ENCODE peak calls at places on chromosomes 13 and 19, in eight cellular contexts. O, J, P, G, S, C, V and R are unnamed samples.

GRCh38 chr19:38698225-38699026 is 45.8 kb downstream of the CAPN12 start:
- DNase-seq in O (no peak), J (no peak), P (no peak), G (no peak), S (no peak), C (no peak), V (no peak), R (no peak)

GRCh38 chr13:69641773-69642172 is 465.9 kb upstream of the ATXN8OS start:
- DNase-seq in O (no peak), J (no peak), P (no peak), G (no peak), S (no peak), C (no peak), V (no peak), R (no peak)

GRCh38 chr19:2270157-2270571 is 11.8 kb downstream of the PEAK3 start:
- DNase-seq in O (peak; percentile 80), J (no peak), P (no peak), G (no peak), S (no peak), C (peak; percentile 63), V (peak; percentile 68), R (no peak)

GRCh38 chr19:28606269-28607032 is 606.5 kb downstream of the UQCRFS1 start:
- DNase-seq in O (no peak), J (no peak), P (no peak), G (no peak), S (no peak), C (no peak), V (no peak), R (no peak)

GRCh38 chr13:99029576-99029975 is 51.7 kb upstream of the DOCK9 start:
- DNase-seq in O (no peak), J (no peak), P (no peak), G (no peak), S (no peak), C (no peak), V (no peak), R (no peak)

GRCh38 chr19:10961763-10962536 is 1.1 kb downstream of the SMARCA4 start:
- DNase-seq in O (no peak), J (no peak), P (no peak), G (no peak), S (no peak), C (no peak), V (no peak), R (no peak)

GRCh38 chr19:38095411-38096308 is 128.4 kb downstream of the DPF1 start:
- DNase-seq in O (peak; percentile 66), J (peak; percentile 43), P (peak; percentile 63), G (peak; percentile 48), S (peak; percentile 54), C (peak; percentile 82), V (peak; percentile 75), R (peak; percentile 81)

GRCh38 chr19:8319807-8320520 is 1.2 kb downstream of the NDUFA7 start:
- DNase-seq in O (no peak), J (no peak), P (no peak), G (no peak), S (no peak), C (no peak), V (no peak), R (no peak)

GRCh38 chr19:6738726-6739389 is 622 bp upstream of the TRIP10 start:
- DNase-seq in O (peak; percentile 79), J (peak; percentile 59), P (no peak), G (no peak), S (no peak), C (peak; percentile 47), V (peak; percentile 69), R (peak; percentile 87)

GRCh38 chr19:54518844-54519243 is 16.2 kb downstream of the LAIR2 start:
- DNase-seq in O (no peak), J (no peak), P (no peak), G (no peak), S (no peak), C (no peak), V (no peak), R (no peak)

GRCh38 chr13:81639984-81640582 is 1299.2 kb upstream of the SPRY2 start:
- DNase-seq in O (no peak), J (no peak), P (no peak), G (no peak), S (no peak), C (peak; percentile 24), V (no peak), R (peak; percentile 9)

GRCh38 chr13:81636120-81636519 is 1295.2 kb upstream of the SPRY2 start:
- DNase-seq in O (no peak), J (no peak), P (no peak), G (no peak), S (no peak), C (no peak), V (no peak), R (no peak)
- H3K27ac ChIP-seq in O (no peak overlapping the region), J (no peak overlapping the region), P (no peak overlapping the region), G (no peak overlapping the region), S (no peak overlapping the region), C (no peak overlapping the region), V (no peak overlapping the region), R (no peak overlapping the region)

DNA sequence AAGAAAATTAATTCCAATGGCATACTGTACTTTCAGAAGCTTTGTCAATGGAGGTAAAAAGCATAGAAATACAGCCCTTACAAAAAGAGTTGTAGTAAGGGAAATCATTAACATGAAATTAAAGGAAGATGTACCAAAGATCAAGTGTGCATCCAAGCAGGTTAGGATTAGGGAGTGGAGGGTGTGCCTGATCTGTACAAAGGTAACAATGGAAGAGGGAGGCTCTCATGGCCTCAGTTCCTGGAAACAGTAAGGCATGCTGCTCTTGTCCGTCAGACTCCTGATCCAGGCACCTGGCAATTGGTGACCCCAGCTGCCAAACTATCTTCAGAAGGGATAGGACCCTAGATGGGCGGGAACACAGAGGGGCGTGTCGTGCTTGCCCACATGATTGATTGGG is 4.5 kb downstream of the TEX26 start:
- DNase-seq in O (no peak), J (no peak), P (no peak), G (no peak), S (no peak), C (no peak), V (no peak), R (no peak)
- TF ChIP-seq CTCF in O (no peak), J (no peak), P (no peak), G (no peak), S (no peak), C (no peak), V (no peak), R (no peak)

GRCh38 chr19:34962281-34962944 is 1.6 kb downstream of the ZNF792 start:
- DNase-seq in O (no peak), J (no peak), P (no peak), G (no peak), S (no peak), C (peak; percentile 23), V (no peak), R (no peak)

GRCh38 chr19:34960103-34960805 is 3.8 kb downstream of the ZNF792 start:
- DNase-seq in O (no peak), J (no peak), P (no peak), G (no peak), S (peak; percentile 94), C (no peak), V (no peak), R (no peak)

GRCh38 chr19:34961775-34962174 is 2.3 kb downstream of the ZNF792 start:
- DNase-seq in O (no peak), J (no peak), P (no peak), G (no peak), S (no peak), C (no peak), V (no peak), R (no peak)

GRCh38 chr19:34962945-34963530 is 991 bp downstream of the ZNF792 start:
- DNase-seq in O (no peak), J (no peak), P (no peak), G (no peak), S (no peak), C (no peak), V (no peak), R (no peak)

GRCh38 chr19:34960940-34961679 is 2.9 kb downstream of the ZNF792 start:
- DNase-seq in O (no peak), J (no peak), P (no peak), G (no peak), S (no peak), C (no peak), V (no peak), R (no peak)
- H3K9me3 ChIP-seq in O (peaks cover 33% of the 10 kb centered on the region), J (peaks cover 28% of the 10 kb centered on the region), P (peaks cover 25% of the 10 kb centered on the region), G (peaks cover 66% of the 10 kb centered on the region), S (peaks cover 14% of the 10 kb centered on the region), C (no peaks in the 10 kb centered on the region), V (peaks cover 58% of the 10 kb centered on the region), R (peaks cover 35% of the 10 kb centered on the region)

GRCh38 chr13:21595546-21595822 is 8.5 kb downstream of the MICU2 start:
- DNase-seq in O (no peak), J (no peak), P (no peak), G (no peak), S (no peak), C (no peak), V (no peak), R (no peak)
- H3K27ac ChIP-seq in O (no peak overlapping the region), J (no peak overlapping the region), P (no peak overlapping the region), G (no peak overlapping the region), S (no peak overlapping the region), C (no peak overlapping the region), V (no peak overlapping the region), R (no peak overlapping the region)

GRCh38 chr13:24313449-24313848 is 4.1 kb downstream of the C1QTNF9 start:
- DNase-seq in O (no peak), J (no peak), P (no peak), G (no peak), S (no peak), C (no peak), V (no peak), R (no peak)
- TF ChIP-seq CTCF in O (no peak), J (no peak), P (peak; percentile 29), G (no peak), S (peak; percentile 46), C (no peak), V (peak; percentile 44), R (peak; percentile 33)

DNA sequence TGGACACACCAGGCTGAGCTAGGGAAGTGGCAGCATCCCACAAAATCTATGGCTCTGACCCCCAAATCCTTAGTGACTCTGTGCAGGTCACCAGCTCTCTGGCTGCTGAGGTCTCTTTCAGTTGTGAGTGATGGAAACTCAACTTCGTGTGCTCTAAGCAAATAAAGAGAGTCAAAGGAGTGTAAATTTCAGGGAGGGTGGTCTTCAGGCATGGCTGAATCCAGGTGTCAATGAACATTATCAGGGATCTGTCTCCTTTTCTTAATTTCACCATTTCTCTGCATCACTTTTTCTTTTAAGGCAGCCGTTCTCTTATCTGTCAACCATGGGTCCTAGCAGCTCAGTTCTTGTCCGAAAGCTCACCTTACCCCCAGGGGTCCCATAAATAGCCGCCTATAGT is 6.2 kb downstream of the CYP4F12 start:
- DNase-seq in O (no peak), J (no peak), P (no peak), G (no peak), S (no peak), C (no peak), V (no peak), R (no peak)
- H3K9me3 ChIP-seq in O (no peaks in the 10 kb centered on the region), J (no peaks in the 10 kb centered on the region), P (no peaks in the 10 kb centered on the region), G (no peaks in the 10 kb centered on the region), S (no peaks in the 10 kb centered on the region), C (no peaks in the 10 kb centered on the region), V (no peaks in the 10 kb centered on the region), R (no peaks in the 10 kb centered on the region)

DNA sequence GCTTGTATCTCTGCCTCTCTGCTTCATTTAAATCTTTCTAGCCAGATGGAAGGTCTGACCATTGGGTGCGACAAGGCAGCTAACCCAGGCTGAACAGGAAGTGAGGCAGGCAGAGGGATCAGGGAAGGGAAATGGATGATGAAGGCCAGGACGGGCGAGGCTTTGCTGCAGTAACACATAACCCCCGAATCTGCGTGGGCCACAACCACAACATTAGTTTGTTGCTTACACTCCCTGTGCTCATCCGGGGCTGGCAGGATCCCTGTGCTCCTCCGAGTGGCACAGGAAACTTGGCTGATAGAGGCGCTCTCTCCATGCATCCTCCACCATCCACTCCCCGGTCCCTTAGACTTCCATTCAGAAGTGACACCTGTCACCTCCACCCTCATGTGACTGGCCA is 1.1 kb upstream of the FLT3LG start:
- DNase-seq in O (no peak), J (no peak), P (no peak), G (no peak), S (no peak), C (no peak), V (peak; percentile 23), R (no peak)
- H3K27ac ChIP-seq in O (no peak overlapping the region), J (no peak overlapping the region), P (no peak overlapping the region), G (peak overlapping the region; percentile 98), S (no peak overlapping the region), C (no peak overlapping the region), V (peak overlapping the region; percentile 91), R (no peak overlapping the region)